ENCODE peak calls at places on chromosomes 5 and 9, in five cellular contexts. K, E, T, H and I are unnamed samples.

GRCh38 chr5:140381972-140382371 is 19.7 kb upstream of the ANKHD1 start:
- DNase-seq in K (no peak), E (no peak), T (no peak), H (no peak), I (no peak)

GRCh38 chr9:81772144-81772543 is 82.8 kb upstream of the TLE1 start:
- DNase-seq in K (peak; percentile 13), E (no peak), T (no peak), H (no peak), I (no peak)

GRCh38 chr5:9196403-9197224 is 349.3 kb downstream of the SEMA5A start:
- DNase-seq in K (peak; percentile 23), E (no peak), T (no peak), H (peak; percentile 76), I (no peak)

GRCh38 chr9:27771803-27772545 is 198.7 kb upstream of the C9orf72 start:
- DNase-seq in K (peak; percentile 30), E (no peak), T (no peak), H (peak; percentile 87), I (no peak)

GRCh38 chr9:87443461-87443860 is 54.2 kb upstream of the DAPK1 start:
- DNase-seq in K (no peak), E (no peak), T (no peak), H (no peak), I (no peak)

GRCh38 chr5:132271251-132272246 is 14.1 kb downstream of the PDLIM4 start:
- DNase-seq in K (no peak), E (no peak), T (no peak), H (peak; percentile 64), I (no peak)

GRCh38 chr9:589723-590122 is 251.8 kb upstream of the DMRT1 start:
- DNase-seq in K (peak; percentile 93), E (no peak), T (peak; percentile 19), H (no peak), I (no peak)

GRCh38 chr5:172769598-172770373 is 1.2 kb downstream of the DUSP1 start:
- DNase-seq in K (peak; percentile 75), E (no peak), T (peak; percentile 42), H (no peak), I (no peak)

GRCh38 chr5:43098064-43098463 is 22.6 kb upstream of the ZNF131 start:
- DNase-seq in K (no peak), E (no peak), T (no peak), H (no peak), I (no peak)

GRCh38 chr5:179453616-179454015 is 96.7 kb upstream of the RUFY1 start:
- DNase-seq in K (no peak), E (no peak), T (no peak), H (no peak), I (no peak)

GRCh38 chr5:115054387-115054951 is 115.2 kb downstream of the TRIM36 start:
- DNase-seq in K (no peak), E (no peak), T (no peak), H (no peak), I (no peak)

GRCh38 chr5:175556794-175557193 is 78.4 kb downstream of the SFXN1 start:
- DNase-seq in K (no peak), E (no peak), T (no peak), H (peak; percentile 67), I (no peak)

GRCh38 chr9:132769895-132770774 is 99.9 kb downstream of the GTF3C4 start:
- DNase-seq in K (peak; percentile 75), E (no peak), T (peak; percentile 80), H (peak; percentile 90), I (peak; percentile 15)

GRCh38 chr9:4117835-4118610 is 181.8 kb downstream of the GLIS3 start:
- DNase-seq in K (no peak), E (no peak), T (no peak), H (peak; percentile 81), I (no peak)

GRCh38 chr5:96093890-96094381 is 132.3 kb upstream of the ELL2 start:
- DNase-seq in K (peak; percentile 24), E (no peak), T (no peak), H (no peak), I (no peak)

GRCh38 chr5:110785356-110785755 is 46.5 kb downstream of the SLC25A46 start:
- DNase-seq in K (peak; percentile 60), E (no peak), T (no peak), H (no peak), I (no peak)

GRCh38 chr5:134464988-134465855 is 53.5 kb upstream of the CDKN2AIPNL start:
- DNase-seq in K (no peak), E (no peak), T (peak; percentile 7), H (peak; percentile 51), I (peak; percentile 23)

GRCh38 chr5:322281-322941 is 897 bp downstream of the AHRR start:
- DNase-seq in K (peak; percentile 36), E (no peak), T (no peak), H (peak; percentile 65), I (no peak)

GRCh38 chr5:113488645-113489184 is 462 bp upstream of the MCC start:
- DNase-seq in K (no peak), E (no peak), T (no peak), H (no peak), I (no peak)

GRCh38 chr5:175415303-175415702 is 28.7 kb downstream of the DRD1 start:
- DNase-seq in K (no peak), E (no peak), T (no peak), H (no peak), I (no peak)

GRCh38 chr5:21219255-21219654 is 1231.3 kb upstream of the CDH18 start:
- DNase-seq in K (no peak), E (no peak), T (no peak), H (no peak), I (no peak)

GRCh38 chr5:68456756-68457217 is 241.2 kb downstream of the PIK3R1 start:
- DNase-seq in K (peak; percentile 59), E (no peak), T (peak; percentile 76), H (no peak), I (no peak)

GRCh38 chr5:43416988-43417394 is 4.8 kb upstream of the CCL28 start:
- DNase-seq in K (no peak), E (peak; percentile 88), T (no peak), H (no peak), I (no peak)

GRCh38 chr5:6583049-6583880 is 49.6 kb downstream of the NSUN2 start:
- DNase-seq in K (peak; percentile 31), E (no peak), T (peak; percentile 69), H (peak; percentile 80), I (no peak)

GRCh38 chr9:132032584-132032945 is 47.1 kb downstream of the MED27 start:
- DNase-seq in K (no peak), E (no peak), T (no peak), H (peak; percentile 77), I (no peak)

GRCh38 chr5:150255659-150256415 is 33.7 kb downstream of the CAMK2A start:
- DNase-seq in K (peak; percentile 70), E (peak; percentile 11), T (peak; percentile 43), H (no peak), I (no peak)

GRCh38 chr5:126814721-126815404 is 37.9 kb downstream of the LMNB1 start:
- DNase-seq in K (peak; percentile 51), E (no peak), T (no peak), H (no peak), I (no peak)

GRCh38 chr9:34158362-34158869 is 20.4 kb upstream of the UBAP1 start:
- DNase-seq in K (peak; percentile 79), E (no peak), T (peak; percentile 79), H (no peak), I (no peak)